ENCODE peak calls at places on chromosomes 5 and 9, in ten cellular contexts. One of them, this sample, is unnamed.

GRCh38 chr9:115673599-115673998 is 480.0 kb upstream of the PAPPA start:
- DNase-seq in GM12878: no peak
- DNase-seq in CD8-positive, alpha-beta T cell: no peak
- DNase-seq in A549: peak
- DNase-seq in adrenal gland: no peak
- DNase-seq in mammary epithelial cell: no peak
- DNase-seq in stomach: no peak
- DNase-seq in spleen: no peak
- DNase-seq in neural progenitor cell: no peak
- DNase-seq in mesendoderm: no peak
- DNase-seq in this sample: peak

GRCh38 chr5:155753943-155754581 is 572.9 kb upstream of the SGCD start:
- DNase-seq in stomach: no peak
- DNase-seq in A549: no peak
- DNase-seq in GM12878: no peak
- DNase-seq in CD8-positive, alpha-beta T cell: no peak
- DNase-seq in neural progenitor cell: no peak
- DNase-seq in mesendoderm: no peak
- DNase-seq in spleen: no peak
- DNase-seq in adrenal gland: no peak
- DNase-seq in mammary epithelial cell: no peak
- DNase-seq in this sample: no peak

GRCh38 chr9:34714007-34714406 is 4.1 kb upstream of the CCL21 start:
- DNase-seq in mesendoderm: no peak
- DNase-seq in GM12878: no peak
- DNase-seq in spleen: no peak
- DNase-seq in CD8-positive, alpha-beta T cell: no peak
- DNase-seq in neural progenitor cell: no peak
- DNase-seq in A549: no peak
- DNase-seq in mammary epithelial cell: no peak
- DNase-seq in stomach: peak
- DNase-seq in adrenal gland: no peak
- DNase-seq in this sample: no peak

GRCh38 chr9:12964271-12964670 is 189.5 kb downstream of the LURAP1L start:
- DNase-seq in A549: no peak
- DNase-seq in spleen: no peak
- DNase-seq in mesendoderm: no peak
- DNase-seq in stomach: no peak
- DNase-seq in neural progenitor cell: no peak
- DNase-seq in adrenal gland: no peak
- DNase-seq in mammary epithelial cell: no peak
- DNase-seq in GM12878: no peak
- DNase-seq in CD8-positive, alpha-beta T cell: no peak
- DNase-seq in this sample: no peak

GRCh38 chr5:170791325-170791954 is 7.9 kb downstream of the GABRP start:
- DNase-seq in mesendoderm: peak
- DNase-seq in stomach: peak
- DNase-seq in A549: peak
- DNase-seq in GM12878: no peak
- DNase-seq in adrenal gland: peak
- DNase-seq in CD8-positive, alpha-beta T cell: no peak
- DNase-seq in neural progenitor cell: peak
- DNase-seq in mammary epithelial cell: peak
- DNase-seq in spleen: no peak
- DNase-seq in this sample: peak

GRCh38 chr9:123865226-123865625 is 64.7 kb downstream of the DENND1A start:
- DNase-seq in adrenal gland: no peak
- DNase-seq in stomach: no peak
- DNase-seq in A549: no peak
- DNase-seq in neural progenitor cell: peak
- DNase-seq in mesendoderm: no peak
- DNase-seq in GM12878: no peak
- DNase-seq in spleen: no peak
- DNase-seq in CD8-positive, alpha-beta T cell: no peak
- DNase-seq in mammary epithelial cell: no peak
- DNase-seq in this sample: no peak

GRCh38 chr9:113151696-113152630 is 1.2 kb downstream of the SLC31A2 start:
- DNase-seq in A549: no peak
- DNase-seq in stomach: no peak
- DNase-seq in GM12878: no peak
- DNase-seq in mesendoderm: no peak
- DNase-seq in CD8-positive, alpha-beta T cell: no peak
- DNase-seq in mammary epithelial cell: peak
- DNase-seq in adrenal gland: peak
- DNase-seq in neural progenitor cell: no peak
- DNase-seq in spleen: no peak
- DNase-seq in this sample: no peak

GRCh38 chr5:19975795-19976194 is 12.2 kb downstream of the CDH18 start:
- DNase-seq in stomach: no peak
- DNase-seq in CD8-positive, alpha-beta T cell: no peak
- DNase-seq in spleen: no peak
- DNase-seq in mesendoderm: no peak
- DNase-seq in mammary epithelial cell: no peak
- DNase-seq in neural progenitor cell: no peak
- DNase-seq in A549: no peak
- DNase-seq in adrenal gland: no peak
- DNase-seq in GM12878: no peak
- DNase-seq in this sample: no peak

GRCh38 chr5:9947231-9947693 is 302.4 kb downstream of the ATPSCKMT start:
- DNase-seq in stomach: no peak
- DNase-seq in neural progenitor cell: no peak
- DNase-seq in spleen: no peak
- DNase-seq in mesendoderm: peak
- DNase-seq in adrenal gland: no peak
- DNase-seq in mammary epithelial cell: peak
- DNase-seq in A549: no peak
- DNase-seq in GM12878: peak
- DNase-seq in CD8-positive, alpha-beta T cell: no peak
- DNase-seq in this sample: no peak

GRCh38 chr9:38235244-38235643 is 157.3 kb upstream of the ALDH1B1 start:
- DNase-seq in A549: no peak
- DNase-seq in mesendoderm: no peak
- DNase-seq in stomach: no peak
- DNase-seq in spleen: no peak
- DNase-seq in CD8-positive, alpha-beta T cell: no peak
- DNase-seq in neural progenitor cell: no peak
- DNase-seq in mammary epithelial cell: no peak
- DNase-seq in adrenal gland: peak
- DNase-seq in GM12878: no peak
- DNase-seq in this sample: no peak

GRCh38 chr9:21316032-21316842 is 11.1 kb upstream of the IFNA5 start:
- DNase-seq in stomach: no peak
- DNase-seq in mesendoderm: no peak
- DNase-seq in neural progenitor cell: no peak
- DNase-seq in mammary epithelial cell: no peak
- DNase-seq in spleen: no peak
- DNase-seq in A549: no peak
- DNase-seq in CD8-positive, alpha-beta T cell: no peak
- DNase-seq in adrenal gland: no peak
- DNase-seq in GM12878: no peak
- DNase-seq in this sample: no peak

GRCh38 chr9:75134495-75134894 is 46.2 kb downstream of the OSTF1 start:
- DNase-seq in GM12878: no peak
- DNase-seq in mesendoderm: peak
- DNase-seq in adrenal gland: no peak
- DNase-seq in CD8-positive, alpha-beta T cell: no peak
- DNase-seq in neural progenitor cell: peak
- DNase-seq in stomach: no peak
- DNase-seq in spleen: no peak
- DNase-seq in mammary epithelial cell: no peak
- DNase-seq in A549: no peak
- DNase-seq in this sample: no peak

DNA sequence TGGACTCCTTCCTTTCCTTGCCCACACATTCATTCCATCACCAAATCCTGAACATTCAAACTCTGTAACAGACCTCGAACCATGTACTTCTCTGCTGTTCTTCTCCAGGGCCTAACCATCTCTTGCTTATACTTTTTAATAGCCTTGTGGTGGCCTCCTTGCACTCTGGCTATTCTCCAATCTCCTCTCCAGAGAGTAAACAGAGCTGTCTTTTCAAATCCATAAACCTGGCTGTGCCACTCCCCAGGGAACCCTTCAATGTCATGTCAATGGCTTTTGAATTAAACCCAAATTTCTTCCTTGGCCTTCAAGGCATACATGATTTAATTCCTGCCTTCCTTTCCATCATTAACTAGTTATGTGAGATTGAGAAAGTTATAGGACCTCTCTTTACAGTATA is 277.6 kb upstream of the EFNA5 start:
- DNase-seq in adrenal gland: no peak
- DNase-seq in mesendoderm: no peak
- DNase-seq in mammary epithelial cell: no peak
- DNase-seq in GM12878: no peak
- DNase-seq in A549: no peak
- DNase-seq in CD8-positive, alpha-beta T cell: no peak
- DNase-seq in neural progenitor cell: no peak
- DNase-seq in stomach: no peak
- DNase-seq in spleen: no peak
- DNase-seq in this sample: no peak
- H3K27ac ChIP-seq in adrenal gland: no peak
- H3K27ac ChIP-seq in mesendoderm: no peak
- H3K27ac ChIP-seq in mammary epithelial cell: no peak
- H3K27ac ChIP-seq in GM12878: no peak
- H3K27ac ChIP-seq in A549: no peak
- H3K27ac ChIP-seq in CD8-positive, alpha-beta T cell: no peak
- H3K27ac ChIP-seq in neural progenitor cell: no peak
- H3K27ac ChIP-seq in stomach: no peak
- H3K27ac ChIP-seq in spleen: no peak
- H3K27ac ChIP-seq in this sample: no peak

GRCh38 chr9:137430723-137431415 is 7.7 kb downstream of the NOXA1 start:
- DNase-seq in GM12878: no peak
- DNase-seq in mammary epithelial cell: no peak
- DNase-seq in neural progenitor cell: no peak
- DNase-seq in CD8-positive, alpha-beta T cell: no peak
- DNase-seq in A549: no peak
- DNase-seq in stomach: no peak
- DNase-seq in spleen: peak
- DNase-seq in adrenal gland: no peak
- DNase-seq in mesendoderm: no peak
- DNase-seq in this sample: no peak

GRCh38 chr9:137429974-137430722 is 7.0 kb downstream of the NOXA1 start:
- DNase-seq in mammary epithelial cell: no peak
- DNase-seq in stomach: peak
- DNase-seq in A549: no peak
- DNase-seq in CD8-positive, alpha-beta T cell: no peak
- DNase-seq in mesendoderm: no peak
- DNase-seq in adrenal gland: no peak
- DNase-seq in spleen: peak
- DNase-seq in GM12878: no peak
- DNase-seq in neural progenitor cell: peak
- DNase-seq in this sample: no peak

GRCh38 chr9:137432687-137433348 is 8.3 kb downstream of the ENTPD8 start:
- DNase-seq in CD8-positive, alpha-beta T cell: no peak
- DNase-seq in A549: no peak
- DNase-seq in GM12878: no peak
- DNase-seq in mammary epithelial cell: no peak
- DNase-seq in stomach: no peak
- DNase-seq in mesendoderm: no peak
- DNase-seq in spleen: peak
- DNase-seq in adrenal gland: no peak
- DNase-seq in neural progenitor cell: no peak
- DNase-seq in this sample: no peak

GRCh38 chr9:137429546-137429890 is 6.3 kb downstream of the NOXA1 start:
- DNase-seq in spleen: no peak
- DNase-seq in mesendoderm: no peak
- DNase-seq in CD8-positive, alpha-beta T cell: no peak
- DNase-seq in mammary epithelial cell: no peak
- DNase-seq in stomach: no peak
- DNase-seq in neural progenitor cell: no peak
- DNase-seq in adrenal gland: no peak
- DNase-seq in A549: no peak
- DNase-seq in GM12878: no peak
- DNase-seq in this sample: no peak

GRCh38 chr9:137431416-137431931 is 8.3 kb downstream of the NOXA1 start:
- DNase-seq in neural progenitor cell: no peak
- DNase-seq in mammary epithelial cell: no peak
- DNase-seq in spleen: peak
- DNase-seq in GM12878: no peak
- DNase-seq in A549: no peak
- DNase-seq in CD8-positive, alpha-beta T cell: no peak
- DNase-seq in adrenal gland: no peak
- DNase-seq in mesendoderm: no peak
- DNase-seq in stomach: no peak
- DNase-seq in this sample: no peak
- H3K4me3 ChIP-seq in neural progenitor cell: no peak
- H3K4me3 ChIP-seq in mammary epithelial cell: no peak
- H3K4me3 ChIP-seq in spleen: no peak
- H3K4me3 ChIP-seq in GM12878: no peak
- H3K4me3 ChIP-seq in A549: no peak
- H3K4me3 ChIP-seq in CD8-positive, alpha-beta T cell: no peak
- H3K4me3 ChIP-seq in adrenal gland: no peak
- H3K4me3 ChIP-seq in mesendoderm: no peak
- H3K4me3 ChIP-seq in stomach: no peak
- H3K4me3 ChIP-seq in this sample: no peak

GRCh38 chr5:65861830-65862241 is 64.5 kb upstream of the ERBIN start:
- DNase-seq in mesendoderm: peak
- DNase-seq in mammary epithelial cell: peak
- DNase-seq in adrenal gland: no peak
- DNase-seq in spleen: no peak
- DNase-seq in A549: peak
- DNase-seq in GM12878: no peak
- DNase-seq in stomach: no peak
- DNase-seq in neural progenitor cell: no peak
- DNase-seq in CD8-positive, alpha-beta T cell: no peak
- DNase-seq in this sample: no peak
- H3K27ac ChIP-seq in mesendoderm: no peak
- H3K27ac ChIP-seq in mammary epithelial cell: peak
- H3K27ac ChIP-seq in adrenal gland: no peak
- H3K27ac ChIP-seq in spleen: no peak
- H3K27ac ChIP-seq in A549: peak
- H3K27ac ChIP-seq in GM12878: no peak
- H3K27ac ChIP-seq in stomach: no peak
- H3K27ac ChIP-seq in neural progenitor cell: no peak
- H3K27ac ChIP-seq in CD8-positive, alpha-beta T cell: no peak
- H3K27ac ChIP-seq in this sample: no peak

DNA sequence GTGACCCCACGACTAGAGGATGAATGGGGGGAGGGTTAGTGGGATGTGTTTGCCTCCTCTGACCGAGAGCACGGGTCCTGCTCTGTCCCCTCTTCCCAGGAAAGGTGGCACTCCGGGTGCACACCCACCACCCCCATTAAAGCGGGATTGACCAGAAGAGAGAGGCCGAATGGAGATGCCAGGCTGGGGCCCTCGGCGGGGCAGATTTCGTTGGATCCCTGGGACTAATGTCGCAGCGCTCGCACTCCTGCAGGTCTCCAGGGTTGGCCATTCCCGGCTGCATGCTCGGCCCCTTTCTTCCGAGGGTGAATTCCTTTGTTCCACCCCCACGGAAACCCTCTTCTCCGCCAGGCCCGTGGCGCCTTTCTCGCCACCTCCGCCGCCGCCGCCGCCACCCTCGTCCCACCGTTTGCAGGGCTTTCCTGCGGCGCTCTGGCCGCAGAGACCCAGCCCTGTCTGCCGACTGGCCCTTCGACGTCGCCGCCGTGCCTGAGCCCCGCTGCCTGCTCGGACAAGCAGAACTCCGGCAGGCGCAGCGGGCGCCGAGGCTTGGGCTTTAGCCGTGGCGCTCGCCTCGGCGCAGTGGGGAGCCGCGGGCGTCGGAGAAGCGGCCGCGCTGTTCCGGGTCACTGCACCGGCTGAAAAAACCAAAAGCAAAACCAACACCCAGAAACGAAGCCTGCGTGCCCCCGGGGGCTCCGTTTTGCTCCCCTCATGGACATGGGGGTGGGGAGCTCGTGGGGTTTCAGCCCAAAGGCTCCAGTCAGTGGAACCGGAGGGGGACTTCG is 11.8 kb downstream of the LMX1B start:
- DNase-seq in neural progenitor cell: peak
- DNase-seq in adrenal gland: no peak
- DNase-seq in GM12878: no peak
- DNase-seq in A549: no peak
- DNase-seq in mammary epithelial cell: no peak
- DNase-seq in CD8-positive, alpha-beta T cell: no peak
- DNase-seq in mesendoderm: peak
- DNase-seq in stomach: no peak
- DNase-seq in spleen: no peak
- DNase-seq in this sample: no peak
- H3K4me3 ChIP-seq in neural progenitor cell: peak
- H3K4me3 ChIP-seq in adrenal gland: no peak
- H3K4me3 ChIP-seq in GM12878: peak
- H3K4me3 ChIP-seq in A549: peak
- H3K4me3 ChIP-seq in mammary epithelial cell: peak
- H3K4me3 ChIP-seq in CD8-positive, alpha-beta T cell: peak
- H3K4me3 ChIP-seq in mesendoderm: no peak
- H3K4me3 ChIP-seq in stomach: peak
- H3K4me3 ChIP-seq in spleen: peak
- H3K4me3 ChIP-seq in this sample: peak

This sample was measured in tibial artery.